ENCODE peak calls at places on chromosomes 6 and 20, in four cellular contexts. E is GM12891, M is K562, W is HepG2. P is an unnamed sample.

GRCh38 chr20:33790571-33790970 is 20.6 kb upstream of the CHMP4B start:
- DNase-seq in E (no peak), M (no peak), W (no peak), P (no peak)

GRCh38 chr20:50220093-50220893 is 29.7 kb downstream of the CEBPB start:
- DNase-seq in E (no peak), M (no peak), W (no peak), P (no peak)

GRCh38 chr20:64268180-64268579 is 12.6 kb downstream of the PCMTD2 start:
- DNase-seq in E (no peak), M (no peak), W (no peak), P (no peak)

GRCh38 chr20:63367446-63368055 is 6.4 kb upstream of the CHRNA4 start:
- DNase-seq in E (no peak), M (no peak), W (peak), P (no peak)

GRCh38 chr20:39029324-39029820 is 67.2 kb downstream of the DHX35 start:
- DNase-seq in E (no peak), M (no peak), W (no peak), P (no peak)

GRCh38 chr20:10216146-10216741 is 2.4 kb upstream of the SNAP25 start:
- DNase-seq in E (no peak), M (no peak), W (no peak), P (no peak)

GRCh38 chr6:36755435-36756348 is 58.1 kb downstream of the RAB44 start:
- DNase-seq in E (no peak), M (no peak), W (peak), P (no peak)

GRCh38 chr6:107962723-107963122 is 4.7 kb upstream of the SEC63 start:
- DNase-seq in E (no peak), M (no peak), W (no peak), P (no peak)

GRCh38 chr6:139587469-139587868 is 213.0 kb upstream of the CITED2 start:
- DNase-seq in E (no peak), M (no peak), W (peak), P (no peak)

GRCh38 chr6:129671442-129672344 is 38.3 kb downstream of the ARHGAP18 start:
- DNase-seq in E (no peak), M (peak), W (peak), P (no peak)

GRCh38 chr6:41247882-41248707 is 19.9 kb downstream of the TREML4 start:
- DNase-seq in E (no peak), M (no peak), W (no peak), P (no peak)

GRCh38 chr6:45488269-45488668 is 110.5 kb upstream of the SUPT3H start:
- DNase-seq in E (no peak), M (no peak), W (no peak), P (no peak)

GRCh38 chr6:767755-768512 is 75.0 kb upstream of the EXOC2 start:
- DNase-seq in E (no peak), M (no peak), W (no peak), P (no peak)

GRCh38 chr6:33050013-33050800 is 23.2 kb downstream of the HLA-DPA1 start:
- DNase-seq in E (no peak), M (no peak), W (no peak), P (no peak)

GRCh38 chr6:150857906-150858365 is 7.6 kb upstream of the MTHFD1L start:
- DNase-seq in E (no peak), M (no peak), W (no peak), P (no peak)

GRCh38 chr6:150857062-150857905 is 8.2 kb upstream of the MTHFD1L start:
- DNase-seq in E (no peak), M (no peak), W (peak), P (no peak)
- TF ChIP-seq TAF1 in E (no peak), M (no peak), W (no peak), P (peak)

GRCh38 chr6:92690997-92691599 is 728.3 kb downstream of the EPHA7 start:
- DNase-seq in E (no peak), M (no peak), W (no peak), P (no peak)
- TF ChIP-seq TAF1 in E (no peak), M (no peak), W (no peak), P (no peak)

DNA sequence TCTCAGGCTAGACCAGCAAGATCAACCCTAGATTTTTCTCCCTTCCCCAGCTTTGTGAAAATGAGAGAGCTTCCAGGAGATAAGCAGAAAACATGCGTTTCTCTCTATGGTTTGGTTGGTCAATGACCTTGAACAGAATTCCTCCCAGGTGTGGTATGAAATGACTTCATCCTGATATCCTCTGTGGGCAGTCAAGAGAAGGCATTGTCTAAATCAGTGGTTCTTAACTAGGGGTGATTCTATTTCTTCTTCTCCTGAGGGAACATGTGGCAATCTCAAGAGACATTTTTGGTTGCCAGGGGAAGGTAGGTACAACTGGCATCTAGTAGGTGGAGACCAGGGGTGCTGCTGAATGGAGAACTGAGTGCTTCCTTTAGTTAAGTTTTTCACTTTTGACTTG is 12.4 kb downstream of the IFT52 start:
- DNase-seq in E (no peak), M (no peak), W (peak), P (no peak)
- TF ChIP-seq TAF1 in E (no peak), M (no peak), W (no peak), P (no peak)

DNA sequence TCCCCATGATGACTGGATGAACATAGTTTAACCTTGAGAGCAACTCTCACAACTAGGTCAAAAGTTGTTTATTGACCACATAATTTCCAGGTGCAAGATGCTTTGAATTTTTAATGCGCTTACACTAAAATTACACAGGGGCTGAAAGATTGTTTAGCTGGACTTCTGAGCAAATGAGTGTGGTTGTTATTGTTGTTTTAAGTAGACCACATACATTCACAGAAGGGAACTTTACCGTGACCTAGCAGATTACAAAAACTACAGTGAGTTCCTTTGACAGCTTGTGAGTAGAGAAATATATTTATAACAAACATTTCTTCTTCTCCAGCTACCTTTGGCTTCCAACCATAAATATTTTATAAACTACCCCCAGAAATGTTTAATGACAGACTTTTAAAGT is 178.9 kb downstream of the UST start:
- DNase-seq in E (no peak), M (no peak), W (no peak), P (no peak)
- TF ChIP-seq TAF1 in E (no peak), M (no peak), W (no peak), P (no peak)

GRCh38 chr6:13678255-13678983 is 33.2 kb downstream of the RANBP9 start:
- DNase-seq in E (no peak), M (peak), W (peak), P (no peak)
- TF ChIP-seq TAF1 in E (no peak), M (peak), W (no peak), P (no peak)

GRCh38 chr6:170360476-170360875 is 53.9 kb downstream of the FAM120B start:
- DNase-seq in E (no peak), M (no peak), W (no peak), P (no peak)
- TF ChIP-seq TAF1 in E (no peak), M (no peak), W (no peak), P (no peak)

GRCh38 chr20:47857994-47858557 is 72.8 kb upstream of the SULF2 start:
- DNase-seq in E (no peak), M (no peak), W (no peak), P (no peak)

GRCh38 chr20:47859255-47859654 is 74.0 kb upstream of the SULF2 start:
- DNase-seq in E (no peak), M (no peak), W (no peak), P (no peak)

GRCh38 chr20:47854687-47855212 is 69.5 kb upstream of the SULF2 start:
- DNase-seq in E (no peak), M (no peak), W (peak), P (peak)

GRCh38 chr20:47855799-47856198 is 70.5 kb upstream of the SULF2 start:
- DNase-seq in E (no peak), M (no peak), W (no peak), P (no peak)

GRCh38 chr20:47857142-47857993 is 72.1 kb upstream of the SULF2 start:
- DNase-seq in E (no peak), M (no peak), W (peak), P (no peak)
- TF ChIP-seq TAF1 in E (no peak), M (no peak), W (no peak), P (no peak)

GRCh38 chr20:47561175-47561574 is 59.5 kb downstream of the NCOA3 start:
- DNase-seq in E (no peak), M (no peak), W (no peak), P (no peak)
- TF ChIP-seq TAF1 in E (no peak), M (no peak), W (no peak), P (no peak)

DNA sequence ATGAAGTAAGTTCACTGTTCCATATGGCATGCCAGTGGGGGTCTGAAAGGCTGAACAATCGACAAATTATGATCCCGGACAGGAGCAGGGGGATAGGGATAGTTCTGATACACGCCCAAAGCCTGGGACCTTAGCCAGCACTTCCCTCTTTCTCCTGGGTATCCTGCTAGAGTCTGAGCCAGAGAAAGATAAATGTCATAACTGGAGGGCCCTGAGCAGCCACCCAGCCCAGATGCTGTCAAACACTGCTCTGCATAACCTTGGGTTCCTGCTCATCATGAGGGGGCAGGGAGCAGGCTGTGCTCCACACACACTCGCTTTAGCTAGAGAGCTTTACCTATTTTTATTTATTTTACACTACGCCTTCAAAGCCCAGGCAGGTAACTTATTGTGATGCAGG is 12.2 kb downstream of the EDEM2 start:
- DNase-seq in E (no peak), M (no peak), W (no peak), P (no peak)
- TF ChIP-seq TAF1 in E (no peak), M (no peak), W (no peak), P (no peak)